ENCODE peak calls at places on chromosomes 5 and 9, in seven cellular contexts. T is HCT116, D is SK-N-SH, U is HepG2, W is K562, K is H1, H is GM12878. N is an unnamed sample.

GRCh38 chr5:82265052-82265451 is 13.1 kb downstream of the RPS23 start:
- DNase-seq in T (no peak), D (no peak), U (no peak), W (no peak), K (no peak), H (no peak), N (no peak)

GRCh38 chr5:139207302-139208000 is 9.3 kb upstream of the SIL1 start:
- DNase-seq in T (no peak), D (no peak), U (no peak), W (no peak), K (no peak), H (no peak), N (no peak)

GRCh38 chr9:22158983-22159382 is 149.9 kb upstream of the CDKN2B start:
- DNase-seq in T (peak; percentile 7), D (no peak), U (peak; percentile 85), W (no peak), K (no peak), H (no peak), N (no peak)

GRCh38 chr5:6461793-6462650 is 13.4 kb downstream of the UBE2QL1 start:
- DNase-seq in T (no peak), D (no peak), U (no peak), W (no peak), K (no peak), H (no peak), N (no peak)

GRCh38 chr9:133680250-133680975 is 44.2 kb downstream of the DBH start:
- DNase-seq in T (no peak), D (no peak), U (no peak), W (no peak), K (no peak), H (no peak), N (no peak)

GRCh38 chr9:18362901-18363685 is 110.9 kb upstream of the ADAMTSL1 start:
- DNase-seq in T (no peak), D (no peak), U (no peak), W (no peak), K (no peak), H (no peak), N (no peak)

GRCh38 chr9:94086468-94086867 is 2.2 kb downstream of the PTPDC1 start:
- DNase-seq in T (peak; percentile 31), D (peak; percentile 59), U (no peak), W (no peak), K (no peak), H (no peak), N (no peak)

GRCh38 chr5:68409259-68409658 is 193.7 kb downstream of the PIK3R1 start:
- DNase-seq in T (no peak), D (no peak), U (no peak), W (peak; percentile 57), K (no peak), H (no peak), N (no peak)

GRCh38 chr5:156326718-156327259 is at the start of gene SGCD:
- DNase-seq in T (no peak), D (peak; percentile 46), U (no peak), W (no peak), K (peak; percentile 45), H (no peak), N (peak; percentile 30)

GRCh38 chr5:143687604-143688003 is 124.4 kb upstream of the HMHB1 start:
- DNase-seq in T (no peak), D (no peak), U (no peak), W (no peak), K (no peak), H (no peak), N (no peak)

GRCh38 chr5:63959177-63959982 is 2.9 kb downstream of the HTR1A start:
- DNase-seq in T (no peak), D (peak; percentile 7), U (no peak), W (no peak), K (peak; percentile 83), H (no peak), N (peak; percentile 87)

GRCh38 chr9:120099064-120099463 is 480.9 kb downstream of the CDK5RAP2 start:
- DNase-seq in T (no peak), D (no peak), U (no peak), W (peak; percentile 32), K (no peak), H (no peak), N (peak; percentile 6)

GRCh38 chr5:154513669-154514084 is 35.6 kb upstream of the HAND1 start:
- DNase-seq in T (no peak), D (no peak), U (no peak), W (no peak), K (no peak), H (peak; percentile 61), N (no peak)

GRCh38 chr9:134591082-134591571 is 50.5 kb upstream of the COL5A1 start:
- DNase-seq in T (no peak), D (no peak), U (no peak), W (no peak), K (no peak), H (no peak), N (no peak)

GRCh38 chr9:14433293-14433818 is 119.4 kb upstream of the NFIB start:
- DNase-seq in T (no peak), D (peak; percentile 42), U (no peak), W (peak; percentile 51), K (no peak), H (no peak), N (no peak)

GRCh38 chr5:170751631-170752030 is 31.9 kb upstream of the GABRP start:
- DNase-seq in T (no peak), D (peak; percentile 69), U (no peak), W (no peak), K (no peak), H (no peak), N (no peak)

GRCh38 chr5:174348582-174348981 is 303.1 kb downstream of the NSG2 start:
- DNase-seq in T (no peak), D (no peak), U (no peak), W (no peak), K (no peak), H (no peak), N (no peak)

GRCh38 chr9:137740311-137740710 is 121.5 kb downstream of the EHMT1 start:
- DNase-seq in T (no peak), D (peak; percentile 90), U (no peak), W (no peak), K (no peak), H (no peak), N (no peak)

GRCh38 chr9:125486576-125486975 is 220.4 kb downstream of the MAPKAP1 start:
- DNase-seq in T (no peak), D (no peak), U (no peak), W (no peak), K (no peak), H (no peak), N (no peak)

GRCh38 chr5:132788990-132789886 is 12.2 kb upstream of the SEPTIN8 start:
- DNase-seq in T (no peak), D (no peak), U (no peak), W (peak; percentile 28), K (peak; percentile 32), H (no peak), N (no peak)

GRCh38 chr5:135156337-135156714 is 122.3 kb upstream of the PITX1 start:
- DNase-seq in T (no peak), D (no peak), U (no peak), W (no peak), K (no peak), H (no peak), N (no peak)

GRCh38 chr5:135156715-135157404 is 122.8 kb upstream of the PITX1 start:
- DNase-seq in T (no peak), D (no peak), U (peak; percentile 98), W (no peak), K (no peak), H (no peak), N (no peak)

GRCh38 chr5:135154197-135154596 is 120.2 kb upstream of the PITX1 start:
- DNase-seq in T (no peak), D (no peak), U (peak; percentile 77), W (no peak), K (no peak), H (no peak), N (no peak)

GRCh38 chr5:135154961-135155360 is 120.9 kb upstream of the PITX1 start:
- DNase-seq in T (no peak), D (no peak), U (no peak), W (no peak), K (no peak), H (no peak), N (no peak)

GRCh38 chr5:135155616-135156214 is 121.7 kb upstream of the PITX1 start:
- DNase-seq in T (no peak), D (no peak), U (no peak), W (no peak), K (no peak), H (no peak), N (no peak)
- TF ChIP-seq JUND in T (no peak), D (no peak), U (no peak), W (no peak), K (no peak), H (no peak), N (no peak)

GRCh38 chr5:169164481-169164925 is 136.4 kb downstream of the SLIT3 start:
- DNase-seq in T (no peak), D (no peak), U (no peak), W (no peak), K (no peak), H (no peak), N (peak; percentile 31)
- TF ChIP-seq JUND in T (no peak), D (peak; percentile 92), U (no peak), W (no peak), K (no peak), H (no peak), N (no peak)

GRCh38 chr5:157471709-157472108 is 11.7 kb downstream of the NIPAL4 start:
- DNase-seq in T (peak; percentile 34), D (peak; percentile 51), U (peak; percentile 30), W (peak; percentile 50), K (no peak), H (no peak), N (peak; percentile 50)

GRCh38 chr5:157469073-157469472 is 9.1 kb downstream of the NIPAL4 start:
- DNase-seq in T (no peak), D (no peak), U (no peak), W (no peak), K (no peak), H (no peak), N (no peak)

GRCh38 chr5:157468293-157468965 is 8.4 kb downstream of the NIPAL4 start:
- DNase-seq in T (no peak), D (no peak), U (no peak), W (no peak), K (no peak), H (no peak), N (no peak)

GRCh38 chr5:157470616-157471015 is 10.6 kb downstream of the NIPAL4 start:
- DNase-seq in T (no peak), D (no peak), U (no peak), W (no peak), K (no peak), H (no peak), N (no peak)

GRCh38 chr5:157469687-157470086 is 9.7 kb downstream of the NIPAL4 start:
- DNase-seq in T (no peak), D (no peak), U (no peak), W (no peak), K (no peak), H (no peak), N (no peak)
- TF ChIP-seq JUND in T (no peak), D (no peak), U (no peak), W (no peak), K (no peak), H (no peak), N (no peak)

DNA sequence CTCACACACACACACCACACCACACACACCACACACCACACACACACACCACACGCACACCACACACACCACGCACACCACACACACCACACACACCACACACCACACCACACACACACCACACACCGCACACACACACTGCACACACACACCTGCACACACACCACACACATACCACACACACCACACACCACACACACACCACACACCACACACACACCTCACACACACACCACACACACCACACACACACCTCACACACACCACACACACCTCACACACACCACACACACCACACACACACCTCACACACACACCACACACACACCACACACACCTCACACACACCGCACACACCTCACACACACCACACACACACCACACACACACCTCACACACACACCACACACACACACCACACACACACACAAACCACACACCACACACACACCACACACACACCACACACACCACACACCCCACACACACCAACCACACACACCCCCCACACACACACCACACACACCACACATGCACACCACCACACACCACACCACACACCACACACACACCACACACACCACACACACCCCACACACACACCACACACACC is 73.7 kb downstream of the ARHGEF37 start:
- DNase-seq in T (no peak), D (no peak), U (no peak), W (no peak), K (no peak), H (no peak), N (no peak)
- TF ChIP-seq JUND in T (no peak), D (no peak), U (no peak), W (no peak), K (no peak), H (no peak), N (no peak)